ENCODE peak calls at places on chromosomes 12 and 14, in four cellular contexts. Z, X, R and U are unnamed samples.

GRCh38 chr12:19053999-19054398 is 75.5 kb upstream of the PLEKHA5 start:
- DNase-seq in Z (no peak), X (no peak), R (no peak), U (no peak)

GRCh38 chr12:68515793-68516192 is 94.9 kb upstream of the RAP1B start:
- DNase-seq in Z (no peak), X (no peak), R (no peak), U (no peak)

GRCh38 chr14:74917646-74918081 is 5.4 kb downstream of the RPS6KL1 start:
- DNase-seq in Z (no peak), X (no peak), R (no peak), U (no peak)

GRCh38 chr12:58425481-58426392 is 484.4 kb downstream of the ATP23 start:
- DNase-seq in Z (peak; percentile 65), X (no peak), R (no peak), U (no peak)

GRCh38 chr14:83714141-83714540 is 1815.8 kb upstream of the FLRT2 start:
- DNase-seq in Z (no peak), X (no peak), R (no peak), U (no peak)

GRCh38 chr12:12387521-12387920 is 30.6 kb downstream of the BORCS5 start:
- DNase-seq in Z (no peak), X (no peak), R (no peak), U (no peak)

GRCh38 chr14:104528496-104528895 is 51.1 kb upstream of the C14orf180 start:
- DNase-seq in Z (no peak), X (no peak), R (no peak), U (no peak)

GRCh38 chr12:47799357-47799955 is 20.2 kb downstream of the HDAC7 start:
- DNase-seq in Z (no peak), X (no peak), R (no peak), U (no peak)

GRCh38 chr14:89444044-89444443 is 27.0 kb upstream of the FOXN3 start:
- DNase-seq in Z (no peak), X (no peak), R (no peak), U (no peak)

GRCh38 chr14:43005807-43006206 is 1399.1 kb downstream of the LRFN5 start:
- DNase-seq in Z (peak; percentile 2), X (no peak), R (no peak), U (no peak)

GRCh38 chr14:64880382-64881121 is 845 bp upstream of the SPTB start:
- DNase-seq in Z (peak; percentile 88), X (peak; percentile 80), R (peak; percentile 62), U (no peak)

GRCh38 chr12:126831115-126831514 is 1435.9 kb upstream of the TMEM132C start:
- DNase-seq in Z (no peak), X (no peak), R (no peak), U (no peak)

GRCh38 chr12:106303202-106303820 is 778 bp downstream of the TCP11L2 start:
- DNase-seq in Z (peak; percentile 92), X (peak; percentile 97), R (peak; percentile 93), U (peak; percentile 88)

GRCh38 chr14:59015482-59015881 is 173.0 kb upstream of the DAAM1 start:
- DNase-seq in Z (peak; percentile 8), X (no peak), R (no peak), U (no peak)

GRCh38 chr12:15629761-15630160 is 159.4 kb downstream of the EPS8 start:
- DNase-seq in Z (no peak), X (no peak), R (no peak), U (no peak)

GRCh38 chr12:128662106-128662505 is 161.7 kb downstream of the SLC15A4 start:
- DNase-seq in Z (no peak), X (no peak), R (no peak), U (no peak)

GRCh38 chr14:95514131-95515079 is 2.0 kb downstream of the SYNE3 start:
- DNase-seq in Z (peak; percentile 59), X (no peak), R (peak; percentile 74), U (no peak)

GRCh38 chr14:65100905-65101541 is 1.3 kb downstream of the MAX start:
- DNase-seq in Z (no peak), X (no peak), R (no peak), U (no peak)

GRCh38 chr12:118282767-118283166 is 89.9 kb downstream of the TAOK3 start:
- DNase-seq in Z (no peak), X (no peak), R (no peak), U (no peak)

GRCh38 chr12:47554046-47554653 is 151.7 kb downstream of the RPAP3 start:
- DNase-seq in Z (no peak), X (no peak), R (no peak), U (no peak)

GRCh38 chr12:39145175-39145999 is 240.0 kb upstream of the CPNE8 start:
- DNase-seq in Z (peak; percentile 75), X (peak; percentile 72), R (peak; percentile 57), U (no peak)

GRCh38 chr14:104135121-104135903 is 3.1 kb upstream of the KIF26A start:
- DNase-seq in Z (peak; percentile 91), X (peak; percentile 72), R (peak; percentile 54), U (peak; percentile 73)

GRCh38 chr14:73943083-73943482 is 6.8 kb downstream of the FAM161B start:
- DNase-seq in Z (no peak), X (no peak), R (no peak), U (no peak)

GRCh38 chr14:73776194-73776537 is 62.0 kb upstream of the PNMA1 start:
- DNase-seq in Z (no peak), X (no peak), R (no peak), U (no peak)

GRCh38 chr12:108914031-108914630 is 34.2 kb downstream of the DAO start:
- DNase-seq in Z (no peak), X (no peak), R (no peak), U (no peak)

GRCh38 chr14:30005114-30005698 is 77.6 kb upstream of the PRKD1 start:
- DNase-seq in Z (peak; percentile 72), X (no peak), R (no peak), U (no peak)

GRCh38 chr12:81207173-81207572 is 129.3 kb downstream of the ACSS3 start:
- DNase-seq in Z (peak; percentile 63), X (no peak), R (no peak), U (no peak)

GRCh38 chr12:96907681-96908163 is 665 bp downstream of the NEDD1 start:
- DNase-seq in Z (peak; percentile 56), X (peak; percentile 76), R (no peak), U (no peak)

GRCh38 chr12:69527506-69528272 is 57.5 kb downstream of the FRS2 start:
- DNase-seq in Z (no peak), X (no peak), R (no peak), U (no peak)

GRCh38 chr14:91149462-91149861 is 35.6 kb downstream of the DGLUCY start:
- DNase-seq in Z (no peak), X (no peak), R (no peak), U (no peak)

GRCh38 chr14:80491131-80491530 is 279.8 kb upstream of the DIO2 start:
- DNase-seq in Z (peak; percentile 47), X (no peak), R (no peak), U (no peak)

GRCh38 chr14:99273025-99273723 is 1.2 kb upstream of the BCL11B start:
- DNase-seq in Z (peak; percentile 73), X (no peak), R (no peak), U (no peak)

GRCh38 chr12:69107541-69107940 is 131.8 kb upstream of the CPSF6 start:
- DNase-seq in Z (no peak), X (no peak), R (no peak), U (no peak)

GRCh38 chr14:87992720-87993484 is at the start of gene GALC:
- DNase-seq in Z (peak; percentile 95), X (peak; percentile 100), R (peak; percentile 97), U (peak; percentile 96)
- TF ChIP-seq CTCF in Z (no peak), X (no peak), R (no peak), U (no peak)

DNA sequence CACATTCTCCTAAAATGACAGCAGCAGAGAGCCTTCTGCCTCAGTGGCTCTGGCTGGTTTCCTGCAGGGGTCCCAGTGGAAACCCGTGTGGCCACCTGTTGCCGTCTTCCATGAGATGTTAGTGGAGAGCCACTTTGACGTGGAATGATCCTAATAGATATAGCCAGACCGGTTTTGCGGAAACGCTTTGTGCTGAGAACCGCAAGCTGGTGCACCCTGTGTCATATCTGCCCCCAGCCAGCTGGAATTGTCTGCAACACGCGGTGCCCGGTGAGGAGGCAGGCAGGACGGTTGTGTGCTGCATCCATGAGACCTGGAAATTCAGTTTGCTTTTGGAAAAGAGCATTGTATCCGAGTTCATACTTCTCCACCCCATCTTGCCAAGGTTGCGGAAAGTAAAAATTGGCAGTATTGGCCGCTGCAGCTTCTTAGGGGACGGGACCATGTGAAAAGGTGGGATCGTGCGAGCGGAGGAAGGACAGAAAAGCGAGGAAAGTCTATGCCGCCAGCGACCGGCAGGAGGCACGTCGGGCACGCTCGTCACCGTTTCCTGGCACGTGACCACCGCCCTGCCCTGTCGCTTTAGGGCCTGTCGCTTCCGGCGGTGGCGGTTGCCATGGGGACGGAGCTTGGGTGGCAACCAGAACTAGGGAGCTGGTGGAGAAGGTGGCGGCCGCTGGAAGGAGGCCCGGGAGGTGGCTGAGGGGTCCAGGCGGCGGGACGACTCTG is at the start of gene CFAP251:
- DNase-seq in Z (peak; percentile 98), X (peak; percentile 100), R (peak; percentile 99), U (peak; percentile 93)
- TF ChIP-seq CTCF in Z (peak; percentile 48), X (peak; percentile 89), R (peak; percentile 49), U (peak; percentile 70)

GRCh38 chr14:102063092-102063807 is 23.6 kb downstream of the HSP90AA1 start:
- DNase-seq in Z (peak; percentile 73), X (peak; percentile 92), R (peak; percentile 84), U (peak; percentile 82)
- TF ChIP-seq CTCF in Z (peak; percentile 13), X (peak; percentile 49), R (peak; percentile 51), U (peak; percentile 84)

GRCh38 chr12:122989874-122990400 is 9.5 kb downstream of the ARL6IP4 start:
- DNase-seq in Z (no peak), X (no peak), R (no peak), U (no peak)

GRCh38 chr12:122989443-122989839 is 9.0 kb downstream of the ARL6IP4 start:
- DNase-seq in Z (no peak), X (no peak), R (no peak), U (no peak)

GRCh38 chr12:122988036-122988435 is 7.6 kb downstream of the ARL6IP4 start:
- DNase-seq in Z (no peak), X (no peak), R (no peak), U (no peak)

GRCh38 chr12:122987086-122987951 is 6.8 kb downstream of the ARL6IP4 start:
- DNase-seq in Z (no peak), X (peak; percentile 69), R (no peak), U (no peak)

DNA sequence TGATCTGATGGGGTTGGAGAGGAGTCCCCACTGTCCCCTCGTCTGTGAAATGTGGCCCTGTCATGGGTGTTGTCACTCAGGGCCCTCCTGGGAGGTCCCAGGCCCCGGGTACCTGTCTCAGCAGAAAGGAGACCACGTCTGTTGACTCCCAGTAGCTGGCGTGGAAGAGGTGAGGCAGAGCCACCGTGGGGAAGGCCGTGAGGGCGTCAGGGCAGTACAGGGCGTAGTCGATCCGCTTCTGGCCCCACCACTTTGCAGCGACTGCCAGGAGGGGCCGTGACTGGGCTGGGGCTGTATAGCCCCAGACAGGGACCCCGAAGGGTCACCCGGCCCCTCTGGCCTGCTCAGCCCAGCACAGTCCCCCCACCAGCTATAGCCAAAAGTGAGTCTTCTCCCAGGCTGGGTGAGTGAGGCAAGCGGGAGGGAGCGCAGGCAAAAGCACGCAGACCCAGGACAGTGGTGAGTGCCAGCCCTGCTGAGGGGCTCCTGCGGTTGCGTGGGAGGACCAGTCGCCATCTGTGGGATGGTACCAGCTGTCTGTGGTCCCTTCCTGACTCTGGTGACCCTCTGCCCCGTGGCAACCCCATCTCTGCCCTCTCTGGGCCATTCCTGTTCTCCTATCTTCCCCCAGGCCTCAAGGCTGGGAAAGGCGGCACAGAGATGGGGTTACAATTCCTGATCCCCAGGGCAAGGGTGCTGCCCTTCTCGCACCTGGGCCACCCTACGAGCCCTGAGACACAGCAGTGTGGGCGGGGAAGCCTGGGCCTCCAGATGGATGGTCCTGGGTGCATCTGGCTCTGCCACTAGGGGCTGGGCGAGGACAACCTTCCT is 8.3 kb downstream of the ARL6IP4 start:
- DNase-seq in Z (peak; percentile 34), X (no peak), R (no peak), U (no peak)
- TF ChIP-seq CTCF in Z (no peak), X (no peak), R (no peak), U (no peak)